ENCODE peak calls at places on chromosomes 6 and 20, in ten cellular contexts. N is astrocyte of the spinal cord; B is fibroblast of pulmonary artery; H is cardiac muscle cell; M is endodermal cell; Y is heart right ventricle; L is GM12878; K is A549; X is naive thymus-derived CD4-positive, alpha-beta T cell; Q is skeletal muscle cell. U is an unnamed sample.

GRCh38 chr6:155628315-155628714 is 172.7 kb upstream of the NOX3 start:
- DNase-seq in N (no peak), B (no peak), H (no peak), M (no peak), Y (no peak), L (peak; percentile 8), K (no peak), X (no peak), Q (no peak), U (no peak)

GRCh38 chr6:97322811-97323210 is 39.8 kb upstream of the MMS22L start:
- DNase-seq in N (no peak), B (no peak), H (no peak), M (no peak), Y (no peak), L (no peak), K (no peak), X (no peak), Q (peak; percentile 1), U (no peak)

GRCh38 chr6:166826264-166826663 is 130.1 kb downstream of the RNASET2 start:
- DNase-seq in N (no peak), B (peak; percentile 8), H (peak; percentile 3), M (no peak), Y (no peak), L (no peak), K (no peak), X (no peak), Q (no peak), U (no peak)

GRCh38 chr6:33091957-33092356 is 16.2 kb downstream of the HLA-DPB1 start:
- DNase-seq in N (no peak), B (no peak), H (peak; percentile 16), M (peak; percentile 92), Y (no peak), L (no peak), K (no peak), X (peak; percentile 44), Q (no peak), U (peak; percentile 31)

GRCh38 chr20:4091332-4092135 is 76.2 kb upstream of the RNF24 start:
- DNase-seq in N (peak; percentile 86), B (peak; percentile 80), H (peak; percentile 72), M (peak; percentile 94), Y (peak; percentile 51), L (no peak), K (peak; percentile 89), X (peak; percentile 13), Q (peak; percentile 93), U (peak; percentile 36)

GRCh38 chr6:603265-603664 is 53.6 kb downstream of the HUS1B start:
- DNase-seq in N (no peak), B (no peak), H (no peak), M (no peak), Y (no peak), L (no peak), K (no peak), X (no peak), Q (no peak), U (no peak)

GRCh38 chr6:110063864-110064263 is 85.8 kb downstream of the GPR6 start:
- DNase-seq in N (peak; percentile 39), B (no peak), H (no peak), M (no peak), Y (no peak), L (no peak), K (no peak), X (no peak), Q (no peak), U (peak; percentile 97)

GRCh38 chr20:5198651-5198924 is 71.8 kb downstream of the CDS2 start:
- DNase-seq in N (no peak), B (no peak), H (no peak), M (no peak), Y (no peak), L (no peak), K (no peak), X (no peak), Q (no peak), U (no peak)

GRCh38 chr6:159169193-159169555 is at the start of gene FNDC1:
- DNase-seq in N (no peak), B (no peak), H (no peak), M (peak; percentile 86), Y (no peak), L (no peak), K (peak; percentile 44), X (peak; percentile 41), Q (no peak), U (no peak)

GRCh38 chr6:159170333-159170672 is 1.1 kb downstream of the FNDC1 start:
- DNase-seq in N (peak; percentile 55), B (peak; percentile 7), H (no peak), M (no peak), Y (no peak), L (no peak), K (no peak), X (no peak), Q (no peak), U (no peak)

GRCh38 chr6:159170999-159171712 is 2.0 kb downstream of the FNDC1 start:
- DNase-seq in N (peak; percentile 80), B (peak; percentile 72), H (peak; percentile 81), M (no peak), Y (no peak), L (no peak), K (no peak), X (no peak), Q (peak; percentile 52), U (no peak)

GRCh38 chr6:159169557-159170332 is 545 bp downstream of the FNDC1 start:
- DNase-seq in N (peak; percentile 46), B (peak; percentile 29), H (peak; percentile 55), M (peak; percentile 88), Y (no peak), L (no peak), K (peak; percentile 25), X (no peak), Q (no peak), U (no peak)

DNA sequence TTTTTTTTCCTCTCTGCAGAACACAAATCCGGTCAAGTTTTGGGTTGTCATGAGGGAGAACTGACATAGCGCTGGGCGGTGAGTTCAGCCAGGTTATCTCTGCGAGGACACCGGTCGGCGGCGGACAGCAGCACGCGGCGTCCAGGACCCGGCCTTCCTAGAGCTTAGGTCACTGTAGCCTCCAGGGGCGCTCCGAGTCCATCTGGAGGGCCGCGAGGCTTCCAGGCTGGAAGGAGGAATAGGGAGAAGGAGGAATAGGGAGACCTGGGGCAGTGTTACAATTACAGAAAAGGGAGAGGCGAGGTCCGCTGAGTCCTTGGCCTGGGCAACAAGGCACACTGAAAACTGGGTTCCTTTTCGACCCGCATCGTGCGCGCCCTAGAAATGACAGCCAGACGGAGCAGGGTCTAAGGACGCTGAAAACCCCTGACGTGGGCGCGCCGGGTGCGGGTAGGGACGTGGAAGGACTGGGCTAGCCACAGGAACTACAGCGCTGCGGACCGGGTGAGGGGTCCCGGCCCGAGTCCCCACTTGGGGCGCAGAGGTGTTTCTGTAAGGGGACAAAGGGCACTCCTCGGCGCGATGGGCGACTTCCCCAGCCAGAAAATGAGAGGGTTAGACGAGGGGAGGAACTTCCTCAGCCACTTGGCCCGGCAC is 536 bp upstream of the FNDC1 start:
- DNase-seq in N (peak; percentile 31), B (peak; percentile 50), H (peak; percentile 64), M (peak; percentile 92), Y (peak; percentile 17), L (no peak), K (peak; percentile 63), X (no peak), Q (no peak), U (no peak)
- H3K4me3 ChIP-seq in N (peak overlapping the region; percentile 23), B (peak overlapping the region; percentile 34), H (peak overlapping the region; percentile 26), M (peak overlapping the region; percentile 74), Y (peak overlapping the region; percentile 33), L (no peak overlapping the region), K (peak overlapping the region; percentile 53), X (no peak overlapping the region), Q (peak overlapping the region; percentile 28), U (no peak overlapping the region)

GRCh38 chr6:105985816-105986632 is 100.1 kb upstream of the PRDM1 start:
- DNase-seq in N (peak; percentile 12), B (no peak), H (no peak), M (peak; percentile 80), Y (no peak), L (no peak), K (no peak), X (no peak), Q (no peak), U (no peak)

GRCh38 chr6:105986998-105987397 is 99.1 kb upstream of the PRDM1 start:
- DNase-seq in N (no peak), B (no peak), H (no peak), M (no peak), Y (no peak), L (no peak), K (no peak), X (no peak), Q (no peak), U (no peak)

GRCh38 chr6:105982761-105983600 is 103.2 kb upstream of the PRDM1 start:
- DNase-seq in N (no peak), B (no peak), H (no peak), M (no peak), Y (no peak), L (no peak), K (no peak), X (no peak), Q (no peak), U (no peak)

GRCh38 chr6:105983763-105984162 is 102.4 kb upstream of the PRDM1 start:
- DNase-seq in N (no peak), B (no peak), H (no peak), M (no peak), Y (no peak), L (no peak), K (no peak), X (no peak), Q (no peak), U (no peak)

GRCh38 chr6:105985098-105985815 is 100.9 kb upstream of the PRDM1 start:
- DNase-seq in N (no peak), B (no peak), H (no peak), M (no peak), Y (peak; percentile 14), L (no peak), K (no peak), X (no peak), Q (no peak), U (no peak)
- H3K4me3 ChIP-seq in N (no peak overlapping the region), B (no peak overlapping the region), H (no peak overlapping the region), M (no peak overlapping the region), Y (no peak overlapping the region), L (no peak overlapping the region), K (no peak overlapping the region), X (no peak overlapping the region), Q (no peak overlapping the region), U (no peak overlapping the region)

GRCh38 chr6:70669133-70669532 is 1.4 kb downstream of the SMAP1 start:
- DNase-seq in N (peak; percentile 7), B (no peak), H (no peak), M (no peak), Y (no peak), L (no peak), K (no peak), X (no peak), Q (no peak), U (no peak)

GRCh38 chr6:70667256-70667710 is 400 bp upstream of the SMAP1 start:
- DNase-seq in N (no peak), B (no peak), H (no peak), M (no peak), Y (no peak), L (no peak), K (no peak), X (no peak), Q (no peak), U (no peak)

GRCh38 chr6:70667711-70668498 is at the start of gene SMAP1:
- DNase-seq in N (peak; percentile 89), B (peak; percentile 90), H (peak; percentile 94), M (peak; percentile 97), Y (peak; percentile 95), L (peak; percentile 72), K (peak; percentile 77), X (peak; percentile 88), Q (peak; percentile 70), U (peak; percentile 79)

GRCh38 chr6:70668499-70668812 is 773 bp downstream of the SMAP1 start:
- DNase-seq in N (no peak), B (peak; percentile 29), H (no peak), M (no peak), Y (peak; percentile 49), L (no peak), K (peak; percentile 49), X (no peak), Q (no peak), U (no peak)

GRCh38 chr6:70666726-70667125 is 957 bp upstream of the SMAP1 start:
- DNase-seq in N (no peak), B (no peak), H (no peak), M (no peak), Y (no peak), L (no peak), K (no peak), X (no peak), Q (no peak), U (no peak)
- H3K4me3 ChIP-seq in N (no peak overlapping the region), B (no peak overlapping the region), H (no peak overlapping the region), M (peak overlapping the region; percentile 83), Y (no peak overlapping the region), L (no peak overlapping the region), K (no peak overlapping the region), X (peak overlapping the region; percentile 69), Q (no peak overlapping the region), U (peak overlapping the region; percentile 78)

GRCh38 chr6:75281643-75282042 is 2.9 kb downstream of the TMEM30A start:
- DNase-seq in N (no peak), B (no peak), H (no peak), M (no peak), Y (no peak), L (no peak), K (no peak), X (no peak), Q (no peak), U (no peak)
- H3K4me3 ChIP-seq in N (no peak overlapping the region), B (peak overlapping the region; percentile 98), H (peak overlapping the region; percentile 95), M (peak overlapping the region; percentile 86), Y (no peak overlapping the region), L (peak overlapping the region; percentile 64), K (peak overlapping the region; percentile 97), X (no peak overlapping the region), Q (peak overlapping the region; percentile 69), U (no peak overlapping the region)